ENCODE peak calls at places on chromosomes 5 and 9, in four cellular contexts. N is CD4-positive, alpha-beta memory T cell; U is adipocyte; R is stomach. G is an unnamed sample. For H3K27me3, the result is how much of the 10 kb centered on the place peaks cover.

GRCh38 chr9:130254753-130255637 is 10.6 kb upstream of the HMCN2 start:
- DNase-seq in N (no peak), U (no peak), R (no peak), G (no peak)

GRCh38 chr5:77076961-77077820 is 9.9 kb downstream of the ZBED3 start:
- DNase-seq in N (peak), U (peak), R (peak), G (peak)

GRCh38 chr5:27402828-27403227 is 364.4 kb upstream of the CDH9 start:
- DNase-seq in N (no peak), U (no peak), R (no peak), G (no peak)

GRCh38 chr5:32326216-32326772 is 13.6 kb upstream of the MTMR12 start:
- DNase-seq in N (no peak), U (no peak), R (no peak), G (no peak)

GRCh38 chr5:83551826-83552225 is 80.3 kb downstream of the VCAN start:
- DNase-seq in N (no peak), U (peak), R (no peak), G (no peak)

GRCh38 chr9:96442491-96442890 is 7.5 kb upstream of the HABP4 start:
- DNase-seq in N (no peak), U (peak), R (no peak), G (no peak)

GRCh38 chr9:122821278-122821952 is 7.0 kb downstream of the PDCL start:
- DNase-seq in N (no peak), U (no peak), R (no peak), G (no peak)

GRCh38 chr5:134576386-134577021 is 51.0 kb downstream of the JADE2 start:
- DNase-seq in N (no peak), U (no peak), R (no peak), G (peak)

GRCh38 chr9:83296123-83296522 is 233.2 kb upstream of the RASEF start:
- DNase-seq in N (no peak), U (no peak), R (no peak), G (peak)

GRCh38 chr5:176823869-176824412 is 13.6 kb downstream of the UNC5A start:
- DNase-seq in N (no peak), U (no peak), R (no peak), G (peak)

GRCh38 chr9:130535818-130536521 is 43.4 kb upstream of the FUBP3 start:
- DNase-seq in N (no peak), U (peak), R (no peak), G (peak)

GRCh38 chr9:7791364-7791763 is 8.2 kb downstream of the DMAC1 start:
- DNase-seq in N (no peak), U (no peak), R (no peak), G (no peak)

GRCh38 chr5:135204151-135204600 is 170.1 kb upstream of the PITX1 start:
- DNase-seq in N (no peak), U (peak), R (no peak), G (no peak)

GRCh38 chr5:16866220-16866619 is 69.9 kb downstream of the MYO10 start:
- DNase-seq in N (no peak), U (no peak), R (no peak), G (no peak)

GRCh38 chr5:39783756-39784421 is 359.1 kb upstream of the DAB2 start:
- DNase-seq in N (no peak), U (no peak), R (no peak), G (no peak)

GRCh38 chr9:91580136-91580535 is 156.5 kb upstream of the NFIL3 start:
- DNase-seq in N (no peak), U (peak), R (no peak), G (peak)

GRCh38 chr5:34914671-34915138 is 599 bp downstream of the RAD1 start:
- DNase-seq in N (no peak), U (peak), R (peak), G (peak)

GRCh38 chr5:83265318-83265717 is 188.0 kb downstream of the XRCC4 start:
- DNase-seq in N (no peak), U (no peak), R (peak), G (no peak)

GRCh38 chr9:128152781-128153116 is 3.5 kb downstream of the LCN2 start:
- DNase-seq in N (no peak), U (no peak), R (no peak), G (no peak)

GRCh38 chr5:93088566-93088965 is 492.5 kb downstream of the NR2F1-AS1 start:
- DNase-seq in N (no peak), U (no peak), R (no peak), G (no peak)

GRCh38 chr5:115184780-115185179 is 15.1 kb upstream of the TRIM36 start:
- DNase-seq in N (no peak), U (no peak), R (no peak), G (no peak)

GRCh38 chr5:115181757-115182156 is 12.0 kb upstream of the TRIM36 start:
- DNase-seq in N (no peak), U (no peak), R (no peak), G (no peak)

GRCh38 chr5:115179068-115179958 is 9.6 kb upstream of the TRIM36 start:
- DNase-seq in N (no peak), U (peak), R (no peak), G (peak)

GRCh38 chr5:115179959-115180709 is 10.4 kb upstream of the TRIM36 start:
- DNase-seq in N (peak), U (peak), R (no peak), G (peak)
- H3K27me3 ChIP-seq in N (half or more), U (half or more), R (under half), G (half or more)

GRCh38 chr5:132017738-132018625 is 6.5 kb upstream of the ACSL6 start:
- DNase-seq in N (no peak), U (no peak), R (no peak), G (peak)
- H3K27me3 ChIP-seq in N (under half), U (under half), R (under half), G (under half)

GRCh38 chr5:159982421-159983173 is 26.3 kb upstream of the TTC1 start:
- DNase-seq in N (no peak), U (no peak), R (no peak), G (no peak)
- H3K27me3 ChIP-seq in N (under half), U (under half), R (under half), G (under half)

DNA sequence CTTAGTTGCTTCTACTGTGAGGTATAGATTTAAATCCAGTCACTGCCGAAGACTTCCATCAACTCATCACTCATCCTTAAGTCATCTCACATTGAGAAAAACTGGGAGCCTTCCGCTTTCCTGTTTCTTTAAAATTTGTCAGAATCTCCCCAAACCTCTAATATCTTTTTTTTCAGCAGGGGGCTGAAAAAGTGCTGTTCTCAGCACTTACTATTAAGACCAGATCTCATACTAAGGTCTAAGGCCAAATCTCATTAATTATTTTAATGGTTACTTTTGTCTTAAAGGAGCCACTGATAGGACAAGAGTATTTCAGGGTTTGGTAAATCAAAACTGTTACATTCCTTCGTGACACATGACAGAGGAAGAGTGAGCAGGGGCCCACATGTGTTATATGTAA is 134.6 kb upstream of the PRSS3 start:
- DNase-seq in N (no peak), U (no peak), R (no peak), G (no peak)
- H3K27me3 ChIP-seq in N (under half), U (under half), R (under half), G (under half)

DNA sequence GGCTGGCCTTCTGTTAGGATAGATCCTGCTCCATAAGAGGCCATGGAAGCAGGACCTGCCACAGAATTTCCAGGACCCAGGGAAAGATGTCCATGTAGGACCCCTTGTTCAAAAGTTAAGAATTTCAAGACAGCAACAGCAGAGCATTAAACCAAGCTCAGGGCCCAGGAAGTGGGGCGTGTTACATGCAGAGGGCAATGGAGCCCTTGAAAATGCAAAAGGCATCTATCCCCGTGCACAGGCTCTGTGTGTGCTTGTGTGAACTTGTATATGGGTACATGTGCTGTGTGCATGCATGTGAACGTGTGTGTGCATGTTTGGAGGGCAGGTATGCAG is 14.4 kb upstream of the NKD2 start:
- DNase-seq in N (no peak), U (no peak), R (no peak), G (no peak)
- H3K27me3 ChIP-seq in N (under half), U (under half), R (under half), G (under half)

DNA sequence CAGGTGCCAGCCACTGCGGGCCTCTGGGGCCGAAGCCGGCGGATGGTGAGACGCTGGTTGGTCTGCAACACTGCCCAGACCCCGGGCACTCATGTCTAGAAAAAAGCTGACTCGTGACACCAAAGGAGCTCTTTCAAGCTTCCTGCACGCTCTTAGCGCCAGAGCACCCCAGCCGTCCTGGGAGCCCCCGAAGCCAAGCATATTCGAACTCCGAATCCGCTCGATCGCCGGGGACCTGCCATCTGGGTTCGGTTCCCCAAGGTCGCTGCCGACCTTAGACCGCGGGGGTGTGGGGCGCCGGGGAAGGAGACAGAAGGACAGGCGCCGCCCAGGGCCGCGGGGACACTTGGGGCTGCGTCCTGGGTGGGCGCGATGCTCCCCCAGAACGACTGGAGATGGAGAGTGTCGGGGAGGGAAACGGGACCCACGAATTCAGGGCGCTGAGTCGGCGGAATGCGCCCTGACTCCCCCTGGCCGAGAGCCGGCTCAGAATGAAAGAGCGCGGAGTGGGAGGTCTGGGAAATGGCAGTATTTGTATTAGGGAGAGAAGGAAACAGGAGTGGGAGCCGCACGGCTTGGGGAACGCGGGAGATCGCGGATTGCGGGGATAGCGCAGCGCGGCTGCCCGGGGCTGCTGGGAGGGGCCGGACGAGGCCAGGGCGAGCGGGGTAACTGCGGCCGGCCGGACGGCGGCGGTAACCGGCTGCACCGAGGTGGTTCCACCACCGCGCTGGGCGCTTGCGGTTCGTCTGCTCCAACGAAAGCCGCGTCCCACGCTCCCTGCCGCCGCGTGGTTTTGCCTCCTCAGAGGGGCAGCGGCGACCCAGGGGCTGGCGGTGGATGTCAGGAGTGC is 20.1 kb upstream of the MARCHF6 start:
- DNase-seq in N (no peak), U (peak), R (peak), G (peak)
- H3K27me3 ChIP-seq in N (under half), U (under half), R (under half), G (half or more)

DNA sequence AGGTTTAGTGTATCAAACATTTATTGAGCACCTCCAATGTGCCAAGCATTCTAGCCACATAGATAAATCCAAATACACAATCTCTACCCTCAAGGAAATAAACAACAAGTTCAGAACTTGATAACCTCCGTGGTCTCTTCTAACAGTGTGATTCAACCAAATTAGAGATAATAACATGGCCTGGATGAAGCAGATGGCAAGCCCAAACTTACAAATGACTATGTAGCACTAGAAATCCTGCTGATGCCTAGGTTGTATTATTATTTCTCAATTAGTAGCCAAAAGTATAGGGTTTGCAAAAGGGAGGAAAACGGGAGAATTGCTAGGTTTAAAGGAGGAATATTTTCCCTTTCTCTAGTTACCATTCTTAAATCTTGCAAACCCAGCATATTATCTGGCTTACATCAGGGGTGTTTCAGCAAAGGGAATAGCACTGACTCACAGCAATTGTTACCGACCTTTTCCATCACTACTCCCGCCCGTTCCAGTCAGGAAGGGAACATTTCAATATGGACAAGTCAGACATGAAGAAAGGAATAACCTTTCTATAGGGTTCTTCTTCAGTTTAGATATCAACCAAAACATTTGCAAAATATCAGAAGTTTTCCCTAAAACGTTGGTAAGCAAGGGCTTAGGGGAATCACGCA is 2.3 kb downstream of the DPYSL3 start:
- DNase-seq in N (no peak), U (peak), R (no peak), G (no peak)
- H3K27me3 ChIP-seq in N (under half), U (under half), R (under half), G (under half)

DNA sequence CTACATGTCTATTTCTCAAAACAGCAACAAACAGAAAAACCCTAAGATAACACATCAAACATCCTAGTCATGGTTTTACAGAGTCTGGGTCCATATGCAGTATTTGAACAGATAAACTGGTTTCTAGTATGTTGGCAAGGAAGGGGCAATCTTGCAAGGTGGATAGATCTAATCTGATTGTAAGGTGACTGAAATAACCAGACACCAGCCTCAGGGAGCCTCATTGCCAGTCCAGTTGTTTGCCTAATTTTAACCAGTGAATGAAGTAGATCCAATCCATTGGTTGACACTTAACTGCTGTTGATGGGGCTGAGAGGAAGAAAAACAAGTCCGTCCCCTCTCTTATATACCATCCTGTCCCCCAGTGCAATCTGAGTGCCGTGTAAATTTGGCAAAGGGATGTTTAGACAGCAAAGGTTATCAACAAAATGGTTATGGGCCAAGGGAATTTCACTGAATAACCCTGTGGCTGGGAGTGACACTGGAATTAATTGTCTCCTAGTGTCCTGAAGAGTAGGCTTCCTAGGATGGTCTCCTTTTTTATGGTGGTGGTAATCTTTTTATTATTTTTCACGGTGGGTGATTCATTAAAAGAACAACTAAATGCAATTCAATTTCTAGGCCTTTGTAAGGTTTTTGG is 244.1 kb downstream of the PIK3R1 start:
- DNase-seq in N (no peak), U (no peak), R (no peak), G (no peak)
- H3K27me3 ChIP-seq in N (under half), U (under half), R (under half), G (under half)

G was measured in H7.